ENCODE peak calls at places on chromosomes 7 and 10, in nine cellular contexts. V, R, U, F, I, K, W, E and L are unnamed samples.

GRCh38 chr7:11294965-11295364 is 321.3 kb downstream of the PHF14 start:
- DNase-seq in V (no peak), R (no peak), U (no peak), F (no peak), I (no peak), K (no peak), W (no peak), E (no peak), L (no peak)

GRCh38 chr7:150968698-150969482 is 9.2 kb downstream of the KCNH2 start:
- DNase-seq in V (peak; percentile 44), R (peak; percentile 60), U (no peak), F (no peak), I (no peak), K (no peak), W (no peak), E (no peak), L (no peak)

GRCh38 chr7:123051916-123052315 is 56.4 kb upstream of the TAS2R16 start:
- DNase-seq in V (no peak), R (no peak), U (no peak), F (no peak), I (no peak), K (no peak), W (no peak), E (no peak), L (no peak)

GRCh38 chr10:52755297-52756062 is 17.1 kb downstream of the MBL2 start:
- DNase-seq in V (no peak), R (no peak), U (no peak), F (peak; percentile 18), I (no peak), K (no peak), W (no peak), E (peak; percentile 25), L (no peak)

GRCh38 chr7:1670894-1671875 is 1.1 kb downstream of the ELFN1 start:
- DNase-seq in V (no peak), R (no peak), U (no peak), F (no peak), I (no peak), K (no peak), W (no peak), E (no peak), L (peak; percentile 65)

GRCh38 chr10:102461187-102462054 is 10.1 kb upstream of the C10orf95 start:
- DNase-seq in V (peak; percentile 81), R (peak; percentile 86), U (peak; percentile 84), F (no peak), I (peak; percentile 98), K (peak; percentile 96), W (peak; percentile 98), E (peak; percentile 90), L (peak; percentile 97)

GRCh38 chr7:45159296-45159695 is 1.7 kb downstream of the RAMP3 start:
- DNase-seq in V (no peak), R (no peak), U (no peak), F (no peak), I (no peak), K (no peak), W (no peak), E (no peak), L (no peak)

GRCh38 chr10:128087884-128088695 is 38.1 kb downstream of the MKI67 start:
- DNase-seq in V (no peak), R (no peak), U (no peak), F (no peak), I (no peak), K (no peak), W (no peak), E (no peak), L (no peak)

GRCh38 chr7:144842377-144842851 is 6.6 kb upstream of the TPK1 start:
- DNase-seq in V (no peak), R (no peak), U (no peak), F (no peak), I (no peak), K (no peak), W (no peak), E (peak; percentile 5), L (peak; percentile 55)

GRCh38 chr10:122537545-122537944 is 23.0 kb upstream of the DMBT1 start:
- DNase-seq in V (no peak), R (no peak), U (no peak), F (no peak), I (no peak), K (no peak), W (no peak), E (no peak), L (no peak)

GRCh38 chr10:1449806-1450205 is 287.5 kb downstream of the ADARB2 start:
- DNase-seq in V (no peak), R (no peak), U (no peak), F (no peak), I (no peak), K (no peak), W (no peak), E (no peak), L (no peak)

GRCh38 chr7:74061840-74062539 is 21.6 kb upstream of the LIMK1 start:
- DNase-seq in V (peak; percentile 29), R (peak; percentile 70), U (peak; percentile 34), F (peak; percentile 69), I (peak; percentile 67), K (no peak), W (no peak), E (peak; percentile 80), L (peak; percentile 95)

GRCh38 chr10:58299580-58299979 is 30.6 kb downstream of the CISD1 start:
- DNase-seq in V (no peak), R (peak; percentile 14), U (peak; percentile 29), F (no peak), I (peak; percentile 54), K (peak; percentile 58), W (peak; percentile 23), E (peak; percentile 53), L (peak; percentile 27)

GRCh38 chr7:122864016-122864415 is 22.2 kb downstream of the CADPS2 start:
- DNase-seq in V (no peak), R (no peak), U (no peak), F (no peak), I (no peak), K (no peak), W (no peak), E (no peak), L (no peak)

GRCh38 chr10:17444062-17444714 is 10.2 kb downstream of the ST8SIA6 start:
- DNase-seq in V (no peak), R (no peak), U (no peak), F (no peak), I (no peak), K (no peak), W (no peak), E (no peak), L (no peak)

GRCh38 chr10:86286591-86287421 is 79.8 kb downstream of the GRID1 start:
- DNase-seq in V (no peak), R (no peak), U (no peak), F (no peak), I (no peak), K (no peak), W (no peak), E (no peak), L (no peak)

GRCh38 chr10:12657489-12657888 is 308.1 kb downstream of the CAMK1D start:
- DNase-seq in V (no peak), R (no peak), U (no peak), F (no peak), I (no peak), K (no peak), W (no peak), E (no peak), L (no peak)

GRCh38 chr10:77578583-77579227 is 58.9 kb downstream of the KCNMA1 start:
- DNase-seq in V (no peak), R (no peak), U (no peak), F (no peak), I (no peak), K (no peak), W (no peak), E (no peak), L (no peak)

GRCh38 chr7:151008143-151008510 is 16.2 kb downstream of the ATG9B start:
- DNase-seq in V (no peak), R (no peak), U (no peak), F (no peak), I (no peak), K (no peak), W (no peak), E (no peak), L (no peak)